ENCODE peak calls at places on chromosomes 4 and X, in eight cellular contexts. P is activated T-helper 1 cell treated with anti-CD3 and anti-CD28 coated beads, Interleukin-2, amount 50 U/mL, for 16 hours; Y is cerebellum; E is tibial nerve; L is stimulated activated CD8-positive, alpha-beta memory T cell treated with anti-CD3 and anti-CD28 coated beads, Interleukin-12 subunit alpha, Interleukin-12 subunit beta, amount 100 ng/mL, for 4 hours; A is posterior cingulate gyrus; R is T-helper 2 cell treated with Interferon-gamma antibody and Interleukin-4, amounts not matched to agents 5 μg/mL and 100 μg/mL, for 36 hours; Z is NCI-H2081. W is an unnamed sample.

GRCh38 chr4:143358923-143359694 is 22.4 kb downstream of the GAB1 start:
- DNase-seq in P (no peak), Y (no peak), E (no peak), L (no peak), A (no peak), R (peak; percentile 47), Z (no peak), W (peak; percentile 81)

GRCh38 chr4:184728858-184729257 is 5.0 kb downstream of the CENPU start:
- DNase-seq in P (no peak), Y (no peak), E (no peak), L (no peak), A (no peak), R (no peak), Z (no peak), W (peak; percentile 92)

GRCh38 chr4:101670897-101671296 is 119.6 kb upstream of the BANK1 start:
- DNase-seq in P (no peak), Y (no peak), E (no peak), L (no peak), A (no peak), R (no peak), Z (no peak), W (no peak)

GRCh38 chrX:68462653-68463052 is 29.4 kb upstream of the OPHN1 start:
- DNase-seq in P (no peak), Y (no peak), E (no peak), L (no peak), A (no peak), R (no peak), Z (no peak), W (no peak)

GRCh38 chr4:183571350-183572076 is 66.7 kb downstream of the ING2 start:
- DNase-seq in P (no peak), Y (no peak), E (no peak), L (no peak), A (peak; percentile 68), R (no peak), Z (no peak), W (peak; percentile 59)

GRCh38 chr4:560061-560460 is 16.0 kb downstream of the TMEM271 start:
- DNase-seq in P (no peak), Y (no peak), E (no peak), L (no peak), A (peak; percentile 28), R (no peak), Z (no peak), W (no peak)

GRCh38 chrX:9656871-9657270 is 108.8 kb downstream of the GPR143 start:
- DNase-seq in P (no peak), Y (no peak), E (no peak), L (no peak), A (no peak), R (no peak), Z (no peak), W (no peak)

GRCh38 chr4:183335369-183335940 is 13.2 kb upstream of the CLDN24 start:
- DNase-seq in P (no peak), Y (no peak), E (no peak), L (no peak), A (peak; percentile 6), R (no peak), Z (no peak), W (peak; percentile 88)

GRCh38 chr4:80252427-80252826 is 14.0 kb upstream of the FGF5 start:
- DNase-seq in P (no peak), Y (no peak), E (no peak), L (no peak), A (no peak), R (no peak), Z (no peak), W (no peak)

GRCh38 chr4:173522160-173522873 is 7.7 kb downstream of the HAND2 start:
- DNase-seq in P (no peak), Y (peak; percentile 51), E (peak; percentile 76), L (no peak), A (peak; percentile 74), R (no peak), Z (peak; percentile 33), W (no peak)

GRCh38 chrX:26653050-26653449 is 437.1 kb downstream of the MAGEB5 start:
- DNase-seq in P (no peak), Y (no peak), E (no peak), L (no peak), A (no peak), R (no peak), Z (no peak), W (no peak)

GRCh38 chr4:98663226-98664006 is 5.0 kb upstream of the TSPAN5 start:
- DNase-seq in P (peak; percentile 48), Y (no peak), E (peak; percentile 15), L (peak; percentile 41), A (no peak), R (peak; percentile 79), Z (no peak), W (no peak)

GRCh38 chrX:8849945-8850344 is 48.8 kb upstream of the FAM9A start:
- DNase-seq in P (no peak), Y (no peak), E (no peak), L (no peak), A (no peak), R (no peak), Z (no peak), W (no peak)

GRCh38 chr4:95124906-95125504 is 367.2 kb downstream of the BMPR1B start:
- DNase-seq in P (no peak), Y (no peak), E (no peak), L (no peak), A (no peak), R (no peak), Z (peak; percentile 28), W (peak; percentile 52)

GRCh38 chr4:174119051-174119450 is 164.4 kb downstream of the FBXO8 start:
- DNase-seq in P (no peak), Y (no peak), E (no peak), L (no peak), A (no peak), R (no peak), Z (no peak), W (peak; percentile 18)

GRCh38 chr4:87122252-87122651 is 98.2 kb downstream of the KLHL8 start:
- DNase-seq in P (no peak), Y (no peak), E (no peak), L (no peak), A (no peak), R (no peak), Z (no peak), W (peak; percentile 73)

GRCh38 chrX:38166478-38167083 is 54.1 kb downstream of the SRPX start:
- DNase-seq in P (no peak), Y (no peak), E (no peak), L (no peak), A (no peak), R (no peak), Z (peak; percentile 39), W (no peak)

W was measured in mammary epithelial cell.